ENCODE peak calls at places on chromosomes 4 and X, in ten cellular contexts. C is HCT116, I is K562, B is transverse colon, L is spleen, Y is Panc1, E is stomach, H is sigmoid colon, J is HepG2, T is H1. K is an unnamed sample. For H3K4me1, the result is how much of the 10 kb centered on the place peaks cover.

GRCh38 chr4:42331040-42331439 is 66.2 kb upstream of the SHISA3 start:
- DNase-seq in E (no peak), Y (no peak), B (no peak), L (no peak), C (no peak), I (no peak), J (no peak), H (no peak), T (no peak), K (no peak)

GRCh38 chr4:23022032-23022431 is 329.3 kb downstream of the GBA3 start:
- DNase-seq in T (no peak), Y (no peak), E (no peak), J (no peak), B (no peak), C (no peak), I (no peak), L (no peak), H (no peak), K (no peak)

GRCh38 chrX:2819345-2820130 is 9.2 kb upstream of the GYG2 start:
- DNase-seq in Y (no peak), I (peak), B (no peak), L (no peak), C (no peak), T (no peak), J (peak), H (no peak), E (no peak), K (no peak)

GRCh38 chr4:51906167-51906647 is 63.3 kb downstream of the DCUN1D4 start:
- DNase-seq in L (no peak), E (no peak), C (no peak), J (no peak), T (no peak), I (peak), B (no peak), Y (no peak), H (no peak), K (no peak)

GRCh38 chr4:184453402-184454160 is 20.8 kb downstream of the IRF2 start:
- DNase-seq in Y (no peak), H (no peak), C (no peak), I (peak), T (no peak), B (peak), E (peak), L (no peak), J (no peak), K (no peak)

GRCh38 chr4:33411182-33411581 is 2691.0 kb downstream of the PCDH7 start:
- DNase-seq in H (no peak), Y (no peak), T (no peak), L (no peak), E (no peak), C (peak), I (no peak), B (no peak), J (no peak), K (no peak)

GRCh38 chr4:184536070-184536880 is 61.9 kb upstream of the IRF2 start:
- DNase-seq in L (no peak), B (peak), Y (no peak), H (no peak), T (no peak), J (no peak), C (no peak), I (peak), E (no peak), K (no peak)

GRCh38 chrX:68462653-68463052 is 29.4 kb upstream of the OPHN1 start:
- DNase-seq in B (no peak), I (peak), C (peak), L (no peak), H (no peak), T (no peak), Y (peak), E (no peak), J (no peak), K (no peak)

GRCh38 chr4:25859429-25860148 is 3.2 kb downstream of the SEL1L3 start:
- DNase-seq in C (no peak), E (no peak), T (no peak), Y (no peak), I (no peak), J (no peak), H (no peak), L (no peak), B (no peak), K (no peak)

GRCh38 chr4:158810487-158811215 is 41.8 kb downstream of the FNIP2 start:
- DNase-seq in B (peak), I (no peak), J (no peak), L (no peak), C (peak), Y (peak), T (no peak), H (peak), E (peak), K (no peak)

GRCh38 chrX:130086414-130087207 is 23.7 kb downstream of the ELF4 start:
- DNase-seq in E (no peak), I (no peak), H (no peak), B (peak), J (no peak), T (no peak), L (peak), Y (no peak), C (no peak), K (no peak)

GRCh38 chr4:55543858-55544257 is 2.9 kb downstream of the CLOCK start:
- DNase-seq in C (peak), T (no peak), Y (no peak), J (no peak), H (no peak), I (peak), L (no peak), E (no peak), B (no peak), K (no peak)

GRCh38 chrX:153640045-153640686 is 6.8 kb upstream of the DUSP9 start:
- DNase-seq in B (no peak), T (no peak), J (no peak), C (no peak), L (peak), E (peak), Y (no peak), H (no peak), I (no peak), K (peak)

GRCh38 chr4:71300964-71301363 is 37.9 kb upstream of the SLC4A4 start:
- DNase-seq in J (no peak), Y (no peak), B (peak), T (no peak), L (no peak), E (no peak), H (no peak), I (no peak), C (no peak), K (peak)

GRCh38 chrX:131836161-131836560 is 186.9 kb upstream of the STK26 start:
- DNase-seq in J (no peak), B (no peak), C (no peak), H (no peak), E (no peak), L (no peak), T (no peak), Y (no peak), I (no peak), K (no peak)

GRCh38 chr4:176270669-176271068 is 1.6 kb upstream of the ASB5 start:
- DNase-seq in Y (peak), T (no peak), J (peak), I (no peak), H (peak), C (peak), L (no peak), E (no peak), B (no peak), K (no peak)

GRCh38 chr4:107255596-107255995 is 219.5 kb upstream of the DKK2 start:
- DNase-seq in T (no peak), J (no peak), I (no peak), E (no peak), B (no peak), C (no peak), L (no peak), Y (no peak), H (no peak), K (no peak)

GRCh38 chr4:108006361-108006760 is 16.7 kb downstream of the HADH start:
- DNase-seq in B (no peak), H (no peak), C (no peak), I (no peak), Y (no peak), J (no peak), L (no peak), E (no peak), T (no peak), K (no peak)

GRCh38 chrX:57528670-57529255 is 63.0 kb upstream of the ZXDB start:
- DNase-seq in J (peak), Y (peak), I (peak), L (no peak), C (no peak), B (no peak), E (no peak), H (no peak), T (peak), K (no peak)

GRCh38 chr4:118680808-118681207 is 4.4 kb upstream of the METTL14 start:
- DNase-seq in B (no peak), T (no peak), Y (no peak), I (no peak), C (no peak), L (no peak), J (no peak), H (no peak), E (no peak), K (no peak)

GRCh38 chrX:51404445-51404844 is 71.8 kb downstream of the NUDT10 start:
- DNase-seq in T (no peak), H (no peak), B (no peak), L (no peak), J (no peak), Y (no peak), E (no peak), I (no peak), C (no peak), K (no peak)

GRCh38 chr4:118177121-118177520 is 142.8 kb downstream of the NDST3 start:
- DNase-seq in I (no peak), Y (no peak), L (no peak), C (no peak), B (no peak), T (no peak), H (no peak), J (no peak), E (no peak), K (no peak)

DNA sequence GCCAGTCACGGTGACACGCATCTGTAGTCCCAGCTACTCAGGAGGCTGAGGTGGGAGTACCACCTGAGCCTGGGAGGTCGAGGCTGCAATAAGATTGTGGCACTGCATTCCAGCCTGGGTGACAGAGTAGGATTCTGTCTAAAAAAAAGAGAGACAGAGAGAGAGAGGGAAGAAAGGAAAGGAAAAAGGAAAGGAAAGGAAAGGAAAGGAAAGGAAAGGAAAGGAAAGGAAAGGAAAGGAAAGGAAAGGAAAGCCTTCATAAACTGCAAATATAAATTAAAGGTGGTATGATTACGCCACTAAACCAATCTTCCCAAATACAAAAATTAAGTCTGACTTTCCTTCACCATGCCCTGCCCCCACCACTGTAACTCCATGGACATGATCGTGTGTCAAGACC is 259.3 kb upstream of the GATB start:
- DNase-seq in C (no peak), H (no peak), E (no peak), L (no peak), Y (no peak), T (no peak), B (no peak), I (no peak), J (no peak), K (no peak)
- H3K4me1 ChIP-seq in C (under half), H (under half), E (under half), L (under half), Y (under half), T (under half), B (under half), I (under half), J (under half), K (under half)

DNA sequence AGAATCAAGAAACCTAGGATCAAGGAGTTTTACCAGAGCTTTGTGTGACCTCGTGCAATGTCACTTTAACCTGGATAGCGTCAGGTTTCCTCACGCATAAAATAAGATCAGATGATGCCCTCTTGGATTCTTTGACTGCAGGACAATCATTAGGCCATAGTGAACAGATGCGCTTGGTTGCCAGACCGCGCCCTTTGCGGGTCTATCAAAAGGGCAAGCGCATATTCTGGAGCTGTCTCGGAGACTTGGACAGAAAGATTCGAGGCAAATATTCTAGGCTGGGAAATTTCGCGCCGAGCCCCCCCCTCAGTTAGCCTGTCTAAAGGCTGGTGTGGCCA is 66.6 kb downstream of the FBXO8 start:
- DNase-seq in I (no peak), Y (no peak), J (no peak), H (no peak), E (no peak), C (no peak), T (no peak), B (no peak), L (no peak), K (no peak)
- TF ChIP-seq POLR2AphosphoS5 in I (no peak), Y (no peak), J (no peak), H (no peak), E (no peak), C (no peak), T (no peak), B (no peak), L (no peak), K (no peak)

DNA sequence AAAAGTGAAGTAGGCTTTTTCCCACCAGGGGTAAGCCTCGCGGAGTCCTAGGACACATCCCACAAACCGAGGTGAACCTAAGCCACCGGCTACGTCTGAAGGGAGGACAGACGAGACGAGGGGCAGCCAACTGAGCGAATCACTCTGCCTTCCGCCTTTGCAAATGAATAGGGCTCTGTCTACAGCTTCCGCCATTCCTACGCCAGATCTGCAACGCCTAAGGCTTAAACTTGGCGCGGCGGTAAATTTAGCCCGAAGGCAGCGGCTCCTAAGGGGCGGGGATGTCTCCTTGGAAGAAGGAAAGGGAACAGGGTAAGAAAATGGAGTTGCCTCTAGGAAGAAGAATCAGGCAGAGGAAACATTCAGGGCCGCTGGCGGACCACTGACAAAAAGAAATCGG is 90.6 kb downstream of the BCOR start:
- DNase-seq in B (no peak), Y (no peak), H (no peak), T (peak), I (no peak), J (no peak), L (no peak), C (no peak), E (no peak), K (no peak)
- H3K4me1 ChIP-seq in B (under half), Y (under half), H (under half), T (under half), I (under half), J (under half), L (under half), C (under half), E (half or more), K (under half)

DNA sequence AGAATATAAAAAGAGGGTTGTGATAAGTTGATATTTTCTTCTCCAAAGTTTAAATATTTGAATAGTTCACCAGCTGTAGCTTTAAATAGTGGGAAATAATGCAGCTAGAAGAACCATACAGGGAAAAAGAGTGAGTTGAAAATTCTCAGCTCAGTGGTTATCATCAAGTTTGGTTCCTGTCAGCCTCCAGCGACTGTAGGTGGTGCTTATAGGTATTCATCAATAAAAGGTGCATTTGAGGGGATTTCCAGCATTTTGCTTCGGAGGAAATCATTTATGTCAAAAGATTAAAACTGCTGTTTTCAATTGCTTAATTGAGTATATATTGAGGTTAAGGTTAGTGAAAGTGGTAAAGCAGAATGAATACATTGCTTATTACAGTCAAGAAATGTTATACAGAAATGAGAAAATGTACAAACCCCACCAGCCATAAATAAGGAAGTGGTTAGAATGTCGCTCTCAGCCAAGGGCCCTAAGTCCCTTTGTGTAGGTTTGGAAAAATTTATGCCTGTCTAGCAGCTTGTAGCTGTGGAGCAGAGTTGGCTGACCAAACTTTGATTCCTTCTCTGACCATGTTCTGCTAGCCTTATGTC is 532.9 kb upstream of the FTHL17 start:
- DNase-seq in T (no peak), J (no peak), E (no peak), L (no peak), Y (no peak), B (no peak), I (no peak), H (no peak), C (no peak), K (no peak)
- TF ChIP-seq POLR2AphosphoS5 in T (no peak), J (no peak), E (no peak), L (no peak), Y (no peak), B (no peak), I (no peak), H (no peak), C (no peak), K (no peak)

K was measured in suprapubic skin.